ENCODE peak calls at places on chromosomes 5 and 9, in nine cellular contexts. T, F, I, C, Y, L, X, G and O are unnamed samples.

GRCh38 chr5:14110680-14111079 is 32.5 kb upstream of the TRIO start:
- DNase-seq in T (no peak), F (peak; percentile 99), I (peak; percentile 70), C (no peak), Y (no peak), L (no peak), X (peak; percentile 58), G (no peak), O (no peak)

GRCh38 chr5:14913141-14913540 is 41.6 kb upstream of the ANKH start:
- DNase-seq in T (no peak), F (no peak), I (no peak), C (no peak), Y (no peak), L (no peak), X (peak; percentile 61), G (no peak), O (no peak)

GRCh38 chr9:131036529-131037335 is 27.8 kb downstream of the LAMC3 start:
- DNase-seq in T (no peak), F (no peak), I (no peak), C (no peak), Y (no peak), L (no peak), X (no peak), G (no peak), O (no peak)

GRCh38 chr9:12604154-12604825 is 88.9 kb upstream of the TYRP1 start:
- DNase-seq in T (no peak), F (peak; percentile 36), I (peak; percentile 70), C (no peak), Y (no peak), L (no peak), X (peak; percentile 1), G (no peak), O (no peak)

GRCh38 chr9:97271292-97271691 is 36.2 kb upstream of the CCDC180 start:
- DNase-seq in T (no peak), F (no peak), I (no peak), C (no peak), Y (no peak), L (peak; percentile 11), X (no peak), G (no peak), O (no peak)

GRCh38 chr5:135850231-135850630 is 15.8 kb downstream of the SLC25A48 start:
- DNase-seq in T (no peak), F (no peak), I (no peak), C (no peak), Y (no peak), L (no peak), X (no peak), G (no peak), O (no peak)

GRCh38 chr9:69637801-69638200 is 34.4 kb downstream of the APBA1 start:
- DNase-seq in T (no peak), F (peak; percentile 68), I (peak; percentile 85), C (no peak), Y (no peak), L (no peak), X (peak; percentile 26), G (no peak), O (no peak)

GRCh38 chr5:61563401-61563800 is 231.3 kb downstream of the ZSWIM6 start:
- DNase-seq in T (no peak), F (no peak), I (peak; percentile 63), C (no peak), Y (no peak), L (no peak), X (no peak), G (no peak), O (no peak)

GRCh38 chr9:121945281-121945680 is 147.8 kb downstream of the TTLL11 start:
- DNase-seq in T (no peak), F (no peak), I (no peak), C (no peak), Y (no peak), L (no peak), X (no peak), G (no peak), O (no peak)

GRCh38 chr9:131727184-131727785 is 12.6 kb downstream of the RAPGEF1 start:
- DNase-seq in T (no peak), F (peak; percentile 47), I (peak; percentile 92), C (no peak), Y (no peak), L (no peak), X (no peak), G (no peak), O (no peak)

GRCh38 chr5:168015506-168015905 is 275.9 kb upstream of the WWC1 start:
- DNase-seq in T (no peak), F (peak; percentile 16), I (no peak), C (no peak), Y (no peak), L (no peak), X (no peak), G (no peak), O (no peak)

GRCh38 chr5:144028644-144029043 is 141.8 kb downstream of the YIPF5 start:
- DNase-seq in T (no peak), F (peak; percentile 86), I (no peak), C (no peak), Y (no peak), L (no peak), X (peak; percentile 27), G (no peak), O (no peak)

GRCh38 chr5:15702102-15702501 is 202.1 kb downstream of the FBXL7 start:
- DNase-seq in T (no peak), F (peak; percentile 66), I (peak; percentile 56), C (no peak), Y (no peak), L (no peak), X (no peak), G (no peak), O (no peak)

GRCh38 chr9:83219924-83220438 is 157.0 kb upstream of the RASEF start:
- DNase-seq in T (no peak), F (no peak), I (peak; percentile 23), C (no peak), Y (no peak), L (no peak), X (no peak), G (no peak), O (no peak)

GRCh38 chr5:148005788-148006520 is 57.8 kb upstream of the SPINK5 start:
- DNase-seq in T (no peak), F (peak; percentile 9), I (no peak), C (no peak), Y (no peak), L (no peak), X (no peak), G (no peak), O (no peak)

GRCh38 chr9:130866474-130866965 is 30.1 kb downstream of the QRFP start:
- DNase-seq in T (peak; percentile 78), F (peak; percentile 91), I (peak; percentile 88), C (peak; percentile 38), Y (no peak), L (peak; percentile 85), X (peak; percentile 80), G (peak; percentile 69), O (peak; percentile 80)

GRCh38 chr9:137223078-137224040 is 1.3 kb upstream of the RNF208 start:
- DNase-seq in T (peak; percentile 94), F (peak; percentile 97), I (peak; percentile 90), C (peak; percentile 99), Y (peak; percentile 96), L (peak; percentile 94), X (peak; percentile 95), G (peak; percentile 99), O (peak; percentile 96)

GRCh38 chr5:435961-436640 is 6.9 kb upstream of the EXOC3 start:
- DNase-seq in T (no peak), F (peak; percentile 35), I (peak; percentile 20), C (no peak), Y (no peak), L (peak; percentile 35), X (no peak), G (peak; percentile 0), O (no peak)
- TF ChIP-seq CTCF in T (no peak), F (peak; percentile 35), I (peak; percentile 60), C (no peak), Y (no peak), L (no peak), X (peak; percentile 58), G (no peak), O (peak; percentile 6)

DNA sequence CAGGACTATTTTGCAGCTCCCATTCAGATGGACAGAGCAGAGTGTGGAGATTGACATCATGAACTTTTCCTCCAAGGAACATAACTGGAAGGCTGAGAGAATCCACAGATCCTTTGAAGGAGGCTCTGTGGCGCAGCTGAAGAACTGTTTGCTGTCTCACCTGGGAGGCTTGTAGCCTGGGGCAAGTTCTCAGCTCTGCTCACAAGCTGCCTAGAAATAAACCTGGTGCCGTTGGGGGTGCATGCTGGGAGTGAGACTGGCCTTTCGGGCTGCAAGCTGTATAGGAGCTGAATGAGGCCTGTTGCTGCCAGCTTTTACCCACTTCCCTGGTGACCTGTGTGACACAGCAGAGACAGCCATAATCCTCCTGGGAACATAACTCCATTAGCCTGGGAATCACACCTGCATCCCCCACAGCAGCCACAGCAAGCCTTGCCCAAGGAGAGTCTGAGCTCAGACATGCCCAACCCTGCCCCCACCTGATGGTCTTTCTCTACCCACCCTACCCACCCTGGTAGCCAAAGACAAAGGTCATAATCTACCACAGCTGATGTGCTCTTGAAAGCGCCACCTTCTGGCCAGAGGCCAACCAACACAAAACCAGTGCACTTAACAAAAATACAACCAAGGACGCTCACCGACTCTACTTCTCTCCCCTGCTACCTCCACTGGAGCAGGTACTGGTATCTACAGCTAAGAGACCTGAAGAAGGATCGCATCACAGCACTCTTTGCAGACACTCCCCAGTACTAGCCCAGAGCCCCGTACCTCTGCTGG is 205.1 kb upstream of the MRPS30 start:
- DNase-seq in T (no peak), F (peak; percentile 13), I (no peak), C (no peak), Y (no peak), L (peak; percentile 20), X (no peak), G (no peak), O (no peak)
- TF ChIP-seq CTCF in T (no peak), F (no peak), I (no peak), C (no peak), Y (no peak), L (no peak), X (no peak), G (no peak), O (no peak)

DNA sequence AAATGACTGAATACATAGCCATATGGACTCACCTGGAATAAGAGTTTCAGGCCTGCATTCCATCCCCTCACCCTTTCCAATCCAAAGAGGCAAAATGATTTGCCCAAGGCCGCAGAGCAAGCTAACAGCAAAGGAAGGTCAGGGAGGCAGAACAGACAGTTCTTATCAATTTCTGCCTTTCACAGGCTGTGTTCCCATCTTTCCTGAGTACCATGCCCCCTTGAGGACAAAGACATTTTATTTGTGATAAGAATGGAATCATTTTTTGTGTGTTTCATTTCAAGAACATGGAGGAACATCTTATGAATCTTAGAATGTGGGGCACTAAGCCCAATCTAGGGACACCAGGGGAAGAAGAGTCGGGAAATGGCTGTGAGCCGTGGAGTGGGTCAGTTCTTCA is 13.9 kb downstream of the LHFPL2 start:
- DNase-seq in T (no peak), F (peak; percentile 46), I (no peak), C (no peak), Y (no peak), L (no peak), X (no peak), G (no peak), O (no peak)
- TF ChIP-seq CTCF in T (no peak), F (peak; percentile 33), I (no peak), C (no peak), Y (no peak), L (peak; percentile 26), X (peak; percentile 18), G (no peak), O (peak; percentile 22)

DNA sequence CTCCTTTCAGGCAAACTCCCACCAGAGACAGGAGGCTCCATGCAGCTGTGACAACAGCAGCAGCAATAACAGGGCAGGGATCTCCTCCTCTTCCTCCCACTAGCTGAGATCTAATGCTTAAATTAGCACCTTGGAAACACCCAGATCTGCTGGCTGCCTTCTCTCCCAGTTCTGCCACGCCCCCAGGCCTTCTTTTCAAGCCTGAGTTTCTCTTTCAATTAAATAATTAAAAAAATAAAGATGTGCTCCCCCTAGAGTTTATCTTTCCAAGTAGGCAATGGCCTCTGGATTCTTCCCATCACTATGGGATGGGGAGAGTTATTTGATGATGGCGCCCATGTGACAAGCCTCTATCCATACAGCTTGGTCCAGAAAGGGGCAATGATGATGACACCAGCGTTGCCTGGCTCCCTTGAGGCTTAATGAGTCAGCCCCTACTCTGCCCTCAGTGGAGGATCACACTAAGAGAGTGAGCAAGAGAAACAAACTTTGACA is 3.8 kb downstream of the FAM219A start:
- DNase-seq in T (no peak), F (peak; percentile 95), I (peak; percentile 82), C (no peak), Y (no peak), L (no peak), X (no peak), G (no peak), O (no peak)
- TF ChIP-seq CTCF in T (no peak), F (peak; percentile 27), I (no peak), C (no peak), Y (no peak), L (no peak), X (peak; percentile 25), G (no peak), O (no peak)